ENCODE peak calls at places on chromosomes 4 and X, in ten cellular contexts. M, C, Q, H, B, Z, Y, N, L and S are unnamed samples.

GRCh38 chrX:67503004-67503403 is 40.8 kb upstream of the AR start:
- DNase-seq in M (no peak), C (no peak), Q (no peak), H (no peak), B (no peak), Z (no peak), Y (no peak), N (no peak), L (no peak), S (no peak)

GRCh38 chr4:14787894-14788293 is 214.4 kb upstream of the CPEB2 start:
- DNase-seq in M (no peak), C (peak), Q (no peak), H (no peak), B (no peak), Z (no peak), Y (peak), N (no peak), L (no peak), S (no peak)

GRCh38 chrX:151753313-151754041 is 18.9 kb downstream of the CNGA2 start:
- DNase-seq in M (no peak), C (peak), Q (peak), H (peak), B (peak), Z (peak), Y (peak), N (peak), L (peak), S (peak)

GRCh38 chr4:133802741-133803140 is 398.8 kb downstream of the PABPC4L start:
- DNase-seq in M (no peak), C (peak), Q (no peak), H (no peak), B (no peak), Z (no peak), Y (no peak), N (no peak), L (no peak), S (no peak)

GRCh38 chr4:142922720-142923119 is 76.6 kb upstream of the INPP4B start:
- DNase-seq in M (no peak), C (no peak), Q (no peak), H (no peak), B (no peak), Z (no peak), Y (no peak), N (no peak), L (no peak), S (no peak)

GRCh38 chrX:108081110-108081509 is 10.2 kb downstream of the PSMD10 start:
- DNase-seq in M (no peak), C (no peak), Q (no peak), H (no peak), B (no peak), Z (no peak), Y (no peak), N (no peak), L (no peak), S (no peak)

GRCh38 chrX:71111851-71112468 is 583 bp upstream of the IL2RG start:
- DNase-seq in M (no peak), C (no peak), Q (no peak), H (no peak), B (no peak), Z (no peak), Y (no peak), N (no peak), L (no peak), S (no peak)

GRCh38 chr4:126124817-126125216 is 810.1 kb downstream of the FAT4 start:
- DNase-seq in M (no peak), C (no peak), Q (no peak), H (no peak), B (no peak), Z (no peak), Y (no peak), N (no peak), L (no peak), S (no peak)

GRCh38 chr4:152784490-152785195 is 4.9 kb downstream of the ARFIP1 start:
- DNase-seq in M (no peak), C (no peak), Q (no peak), H (peak), B (no peak), Z (no peak), Y (peak), N (peak), L (peak), S (no peak)

GRCh38 chrX:9651737-9652136 is 113.9 kb downstream of the GPR143 start:
- DNase-seq in M (no peak), C (no peak), Q (no peak), H (no peak), B (no peak), Z (no peak), Y (no peak), N (no peak), L (no peak), S (no peak)

GRCh38 chrX:21176927-21177571 is 197.2 kb upstream of the CNKSR2 start:
- DNase-seq in M (no peak), C (no peak), Q (no peak), H (no peak), B (peak), Z (no peak), Y (no peak), N (no peak), L (no peak), S (no peak)

GRCh38 chr4:59608466-59608865 is 1591.7 kb upstream of the ADGRL3 start:
- DNase-seq in M (no peak), C (no peak), Q (no peak), H (no peak), B (no peak), Z (no peak), Y (no peak), N (no peak), L (no peak), S (no peak)

GRCh38 chr4:48906283-48907173 is at the start of gene OCIAD2:
- DNase-seq in M (peak), C (peak), Q (peak), H (peak), B (peak), Z (peak), Y (peak), N (no peak), L (peak), S (peak)

GRCh38 chr4:143354990-143355389 is 18.3 kb downstream of the GAB1 start:
- DNase-seq in M (no peak), C (peak), Q (no peak), H (no peak), B (no peak), Z (no peak), Y (no peak), N (no peak), L (no peak), S (no peak)

GRCh38 chrX:68807818-68808217 is 21.0 kb upstream of the EFNB1 start:
- DNase-seq in M (no peak), C (peak), Q (no peak), H (peak), B (no peak), Z (no peak), Y (peak), N (no peak), L (no peak), S (no peak)

GRCh38 chrX:53294024-53294648 is 12.8 kb upstream of the IQSEC2 start:
- DNase-seq in M (no peak), C (peak), Q (no peak), H (no peak), B (no peak), Z (no peak), Y (no peak), N (no peak), L (no peak), S (no peak)

GRCh38 chr4:54176202-54176601 is 52.9 kb upstream of the PDGFRA start:
- DNase-seq in M (no peak), C (no peak), Q (peak), H (no peak), B (no peak), Z (no peak), Y (no peak), N (no peak), L (no peak), S (no peak)

GRCh38 chr4:151641167-151641566 is 119.6 kb downstream of the GATB start:
- DNase-seq in M (no peak), C (no peak), Q (no peak), H (peak), B (no peak), Z (no peak), Y (no peak), N (peak), L (no peak), S (no peak)

GRCh38 chr4:20433101-20433705 is 181.5 kb downstream of the SLIT2 start:
- DNase-seq in M (no peak), C (peak), Q (no peak), H (no peak), B (no peak), Z (no peak), Y (peak), N (no peak), L (no peak), S (no peak)

GRCh38 chr4:2269618-2270163 is 7.8 kb upstream of the MXD4 start:
- DNase-seq in M (no peak), C (no peak), Q (no peak), H (no peak), B (no peak), Z (no peak), Y (no peak), N (no peak), L (no peak), S (no peak)

GRCh38 chr4:2886622-2887021 is 43.0 kb downstream of the ADD1 start:
- DNase-seq in M (no peak), C (no peak), Q (no peak), H (no peak), B (peak), Z (no peak), Y (peak), N (no peak), L (no peak), S (no peak)